ENCODE peak calls at places on chromosomes 13 and 19, in six cellular contexts. One of them, this sample, is unnamed.

GRCh38 chr13:34863360-34864135 is 78.5 kb upstream of the NBEA start:
- DNase-seq in gastrocnemius medialis: no peak
- DNase-seq in mucosa of descending colon: no peak
- DNase-seq in lower leg skin: no peak
- DNase-seq in pancreas: no peak
- DNase-seq in H9: no peak
- DNase-seq in this sample: no peak

GRCh38 chr19:5452594-5453565 is 2.3 kb upstream of the ZNRF4 start:
- DNase-seq in gastrocnemius medialis: no peak
- DNase-seq in H9: no peak
- DNase-seq in mucosa of descending colon: no peak
- DNase-seq in lower leg skin: no peak
- DNase-seq in pancreas: no peak
- DNase-seq in this sample: no peak

GRCh38 chr13:84137292-84137691 is 255.0 kb upstream of the SLITRK1 start:
- DNase-seq in pancreas: no peak
- DNase-seq in gastrocnemius medialis: no peak
- DNase-seq in mucosa of descending colon: no peak
- DNase-seq in lower leg skin: no peak
- DNase-seq in H9: no peak
- DNase-seq in this sample: no peak

GRCh38 chr19:33758541-33759013 is 38.1 kb upstream of the KCTD15 start:
- DNase-seq in lower leg skin: no peak
- DNase-seq in pancreas: no peak
- DNase-seq in mucosa of descending colon: no peak
- DNase-seq in H9: no peak
- DNase-seq in gastrocnemius medialis: no peak
- DNase-seq in this sample: no peak

GRCh38 chr13:71522976-71523517 is 344.0 kb downstream of the DACH1 start:
- DNase-seq in lower leg skin: no peak
- DNase-seq in H9: no peak
- DNase-seq in mucosa of descending colon: no peak
- DNase-seq in gastrocnemius medialis: no peak
- DNase-seq in pancreas: no peak
- DNase-seq in this sample: no peak

GRCh38 chr19:38478273-38478971 is 44.9 kb downstream of the RYR1 start:
- DNase-seq in gastrocnemius medialis: no peak
- DNase-seq in pancreas: no peak
- DNase-seq in lower leg skin: no peak
- DNase-seq in mucosa of descending colon: no peak
- DNase-seq in H9: peak
- DNase-seq in this sample: no peak

GRCh38 chr19:17137417-17137816 is 61.8 kb downstream of the MYO9B start:
- DNase-seq in pancreas: no peak
- DNase-seq in mucosa of descending colon: no peak
- DNase-seq in gastrocnemius medialis: no peak
- DNase-seq in lower leg skin: no peak
- DNase-seq in H9: no peak
- DNase-seq in this sample: no peak

GRCh38 chr19:12484011-12484370 is 625 bp downstream of the ZNF709 start:
- DNase-seq in pancreas: no peak
- DNase-seq in gastrocnemius medialis: no peak
- DNase-seq in H9: no peak
- DNase-seq in mucosa of descending colon: no peak
- DNase-seq in lower leg skin: no peak
- DNase-seq in this sample: no peak

GRCh38 chr13:39105110-39105509 is 66.9 kb downstream of the NHLRC3 start:
- DNase-seq in H9: no peak
- DNase-seq in gastrocnemius medialis: no peak
- DNase-seq in mucosa of descending colon: no peak
- DNase-seq in pancreas: no peak
- DNase-seq in lower leg skin: no peak
- DNase-seq in this sample: no peak

GRCh38 chr13:29948246-29948645 is 97.8 kb upstream of the UBL3 start:
- DNase-seq in gastrocnemius medialis: no peak
- DNase-seq in H9: no peak
- DNase-seq in pancreas: no peak
- DNase-seq in lower leg skin: no peak
- DNase-seq in mucosa of descending colon: no peak
- DNase-seq in this sample: no peak

DNA sequence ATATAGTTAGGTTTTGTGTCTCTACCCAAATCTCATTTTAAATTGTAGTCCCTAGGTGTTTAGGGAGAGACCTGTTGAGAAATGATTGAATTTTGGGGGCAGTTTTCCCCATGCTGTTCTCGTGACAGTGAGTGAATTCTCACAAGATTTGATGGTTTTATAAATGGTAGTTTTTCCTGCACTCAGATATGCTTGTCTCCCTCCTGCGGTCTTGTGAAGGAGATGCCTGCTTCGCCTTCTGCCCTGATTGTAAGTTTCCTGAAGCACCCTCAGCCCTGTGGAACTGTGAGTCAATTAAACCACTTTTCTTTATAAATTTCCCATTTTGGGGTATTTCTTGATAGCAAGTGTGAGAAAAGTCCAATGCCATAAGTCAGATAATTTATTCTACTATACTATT is 1977.5 kb upstream of the PCDH20 start:
- DNase-seq in H9: no peak
- DNase-seq in lower leg skin: no peak
- DNase-seq in gastrocnemius medialis: no peak
- DNase-seq in mucosa of descending colon: no peak
- DNase-seq in pancreas: no peak
- DNase-seq in this sample: no peak
- TF ChIP-seq CTCF in H9: no peak
- TF ChIP-seq CTCF in lower leg skin: no peak
- TF ChIP-seq CTCF in gastrocnemius medialis: no peak
- TF ChIP-seq CTCF in mucosa of descending colon: no peak
- TF ChIP-seq CTCF in pancreas: no peak
- TF ChIP-seq CTCF in this sample: no peak

GRCh38 chr19:29942404-29943261 is 594 bp downstream of the URI1 start:
- DNase-seq in mucosa of descending colon: peak
- DNase-seq in H9: peak
- DNase-seq in lower leg skin: no peak
- DNase-seq in pancreas: peak
- DNase-seq in gastrocnemius medialis: peak
- DNase-seq in this sample: no peak
- TF ChIP-seq CTCF in mucosa of descending colon: no peak
- TF ChIP-seq CTCF in H9: no peak
- TF ChIP-seq CTCF in lower leg skin: no peak
- TF ChIP-seq CTCF in pancreas: no peak
- TF ChIP-seq CTCF in gastrocnemius medialis: peak
- TF ChIP-seq CTCF in this sample: no peak

GRCh38 chr13:101942535-101943157 is 459.2 kb downstream of the FGF14 start:
- DNase-seq in mucosa of descending colon: no peak
- DNase-seq in H9: no peak
- DNase-seq in pancreas: no peak
- DNase-seq in lower leg skin: no peak
- DNase-seq in gastrocnemius medialis: no peak
- DNase-seq in this sample: no peak

GRCh38 chr13:101946411-101946810 is 455.4 kb downstream of the FGF14 start:
- DNase-seq in gastrocnemius medialis: no peak
- DNase-seq in H9: no peak
- DNase-seq in mucosa of descending colon: no peak
- DNase-seq in lower leg skin: no peak
- DNase-seq in pancreas: no peak
- DNase-seq in this sample: no peak

GRCh38 chr13:101942038-101942437 is 459.8 kb downstream of the FGF14 start:
- DNase-seq in mucosa of descending colon: no peak
- DNase-seq in pancreas: no peak
- DNase-seq in gastrocnemius medialis: no peak
- DNase-seq in lower leg skin: peak
- DNase-seq in H9: no peak
- DNase-seq in this sample: no peak

GRCh38 chr13:101941095-101941777 is 460.6 kb downstream of the FGF14 start:
- DNase-seq in lower leg skin: no peak
- DNase-seq in mucosa of descending colon: no peak
- DNase-seq in pancreas: no peak
- DNase-seq in H9: no peak
- DNase-seq in gastrocnemius medialis: no peak
- DNase-seq in this sample: no peak

DNA sequence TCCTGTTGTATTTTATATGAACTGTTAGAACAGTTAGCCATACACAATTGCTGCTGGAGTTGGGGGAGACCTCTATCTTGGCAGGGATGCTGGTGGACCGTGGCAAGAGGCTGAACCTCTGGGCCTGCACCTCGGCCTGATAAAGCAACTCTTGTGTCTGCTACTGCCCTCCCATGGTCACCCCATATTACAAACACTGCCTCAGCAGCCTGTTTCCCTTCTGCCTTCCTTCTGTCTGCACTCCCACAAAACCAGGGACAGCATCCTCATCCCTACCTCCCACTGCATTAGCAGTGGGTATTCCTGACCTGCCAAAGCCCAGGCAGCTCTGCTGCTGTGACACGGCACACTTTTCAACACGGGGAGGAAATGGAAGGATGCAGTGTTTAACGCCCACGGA is 456.4 kb downstream of the FGF14 start:
- DNase-seq in gastrocnemius medialis: no peak
- DNase-seq in lower leg skin: no peak
- DNase-seq in mucosa of descending colon: no peak
- DNase-seq in H9: peak
- DNase-seq in pancreas: no peak
- DNase-seq in this sample: no peak
- TF ChIP-seq CTCF in gastrocnemius medialis: no peak
- TF ChIP-seq CTCF in lower leg skin: no peak
- TF ChIP-seq CTCF in mucosa of descending colon: no peak
- TF ChIP-seq CTCF in H9: peak
- TF ChIP-seq CTCF in pancreas: no peak
- TF ChIP-seq CTCF in this sample: no peak

DNA sequence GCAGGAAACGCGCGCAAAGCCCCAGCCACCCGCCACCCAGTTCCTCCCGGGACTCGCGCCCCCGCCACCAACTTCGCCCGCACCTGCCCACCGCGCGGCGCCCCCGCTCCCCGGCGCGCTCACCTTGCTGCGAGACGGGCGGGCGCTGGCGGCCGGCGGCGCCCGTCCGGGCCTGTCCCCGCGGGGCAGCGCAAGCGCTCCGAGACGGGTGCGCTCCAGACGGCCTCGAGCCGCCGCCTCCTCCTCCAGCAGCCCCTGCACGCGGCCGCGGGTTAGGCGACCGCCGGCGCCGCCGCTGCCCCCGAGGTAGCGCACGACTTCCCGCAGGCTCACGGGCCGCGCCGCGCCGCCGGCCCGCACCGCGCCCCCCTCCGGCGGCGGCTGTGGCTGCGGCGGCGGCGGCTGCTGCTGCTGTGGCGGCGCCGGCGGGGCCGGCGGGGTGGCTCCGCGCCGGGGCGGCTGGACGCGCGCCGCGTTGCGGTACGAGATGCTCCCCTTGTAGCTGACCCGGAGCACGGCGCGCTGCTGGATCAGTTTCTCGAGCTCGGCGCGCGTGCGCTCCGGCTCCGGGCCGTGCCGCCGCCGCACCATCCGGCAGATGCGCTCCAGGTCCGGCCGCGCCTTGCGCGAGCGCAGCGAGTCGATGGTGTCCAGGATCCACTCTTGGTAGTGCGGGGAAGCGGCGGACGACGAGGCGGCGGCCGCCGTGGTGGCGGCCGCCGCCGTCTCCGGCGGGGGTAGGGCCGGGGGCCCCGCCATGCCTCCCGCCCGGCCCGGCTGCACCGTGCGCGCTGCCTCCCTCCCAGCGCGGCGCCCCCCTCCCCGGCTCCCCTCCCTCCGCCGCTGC is 666 bp downstream of the SAMD1 start:
- DNase-seq in mucosa of descending colon: peak
- DNase-seq in H9: no peak
- DNase-seq in lower leg skin: no peak
- DNase-seq in gastrocnemius medialis: peak
- DNase-seq in pancreas: peak
- DNase-seq in this sample: no peak
- TF ChIP-seq CTCF in mucosa of descending colon: no peak
- TF ChIP-seq CTCF in H9: peak
- TF ChIP-seq CTCF in lower leg skin: no peak
- TF ChIP-seq CTCF in gastrocnemius medialis: no peak
- TF ChIP-seq CTCF in pancreas: no peak
- TF ChIP-seq CTCF in this sample: peak

DNA sequence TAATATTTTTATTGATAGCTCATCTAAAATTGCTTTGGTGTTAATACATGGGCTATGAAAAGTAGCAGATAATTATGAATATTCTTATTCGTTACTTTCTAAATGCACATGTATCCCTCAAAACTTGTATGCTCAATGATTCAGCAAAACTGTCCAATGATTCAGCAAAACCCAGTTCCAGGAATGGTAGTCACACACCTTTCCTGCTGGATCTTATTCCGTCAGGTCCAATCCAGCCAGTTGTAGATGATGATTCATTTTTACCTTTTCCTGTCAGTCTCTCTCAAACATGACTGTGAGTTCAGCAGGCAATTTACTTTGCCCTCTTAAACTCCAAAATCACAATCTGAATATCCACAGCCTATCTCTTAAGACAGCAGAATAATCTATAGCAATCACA is 1082.6 kb downstream of the EFNB2 start:
- DNase-seq in H9: no peak
- DNase-seq in lower leg skin: no peak
- DNase-seq in mucosa of descending colon: no peak
- DNase-seq in gastrocnemius medialis: no peak
- DNase-seq in pancreas: no peak
- DNase-seq in this sample: no peak
- TF ChIP-seq CTCF in H9: no peak
- TF ChIP-seq CTCF in lower leg skin: no peak
- TF ChIP-seq CTCF in mucosa of descending colon: no peak
- TF ChIP-seq CTCF in gastrocnemius medialis: no peak
- TF ChIP-seq CTCF in pancreas: no peak
- TF ChIP-seq CTCF in this sample: no peak